ENCODE peak calls at places on chromosomes 13 and 19, in nine cellular contexts. E is iPS-NIHi11; T is heart left ventricle; B is CD4-positive, alpha-beta memory T cell; U is posterior cingulate gyrus; J is GF-D8; Z is lower leg skin; A is upper lobe of left lung; S is brain microvascular endothelial cell. P is an unnamed sample.

GRCh38 chr13:39821977-39822376 is 166.5 kb downstream of the COG6 start:
- DNase-seq in S (no peak), E (no peak), J (no peak), Z (no peak), A (no peak), U (no peak), T (no peak), B (no peak), P (no peak)

GRCh38 chr19:45254044-45254531 is 3.0 kb downstream of the MARK4 start:
- DNase-seq in A (no peak), B (peak), Z (no peak), U (no peak), J (no peak), S (no peak), T (no peak), E (peak), P (no peak)

GRCh38 chr13:32175307-32175706 is 139.9 kb downstream of the ZAR1L start:
- DNase-seq in Z (no peak), A (no peak), T (no peak), E (no peak), U (no peak), B (no peak), J (no peak), S (no peak), P (no peak)

GRCh38 chr13:34044041-34044440 is 226.1 kb downstream of the RFC3 start:
- DNase-seq in T (no peak), E (no peak), Z (peak), U (peak), J (no peak), B (no peak), S (no peak), A (no peak), P (no peak)

GRCh38 chr13:30355405-30355741 is 48.0 kb upstream of the KATNAL1 start:
- DNase-seq in Z (no peak), T (no peak), A (peak), S (no peak), J (no peak), E (peak), B (no peak), U (no peak), P (no peak)

GRCh38 chr19:44848805-44849457 is 2.8 kb downstream of the NECTIN2 start:
- DNase-seq in Z (no peak), B (no peak), A (no peak), J (no peak), E (no peak), S (peak), U (no peak), T (peak), P (no peak)

GRCh38 chr13:101204270-101205011 is 211.9 kb downstream of the NALCN start:
- DNase-seq in T (no peak), B (no peak), S (no peak), Z (no peak), U (no peak), E (no peak), J (no peak), A (no peak), P (no peak)

GRCh38 chr19:33410915-33411401 is 37.4 kb downstream of the CEBPG start:
- DNase-seq in S (no peak), J (no peak), Z (no peak), A (no peak), B (no peak), T (no peak), U (no peak), E (no peak), P (no peak)

GRCh38 chr13:110416131-110416584 is 109.1 kb downstream of the COL4A2 start:
- DNase-seq in T (no peak), Z (no peak), J (no peak), S (no peak), A (no peak), E (no peak), U (no peak), B (no peak), P (no peak)

GRCh38 chr19:42185281-42185680 is 32.2 kb downstream of the DEDD2 start:
- DNase-seq in U (no peak), A (peak), T (no peak), J (peak), S (no peak), Z (no peak), B (no peak), E (no peak), P (no peak)

GRCh38 chr13:38702609-38703008 is 15.7 kb downstream of the FREM2 start:
- DNase-seq in S (no peak), U (no peak), J (no peak), Z (no peak), E (no peak), T (no peak), A (no peak), B (no peak), P (no peak)

GRCh38 chr13:49652691-49653305 is 24.5 kb downstream of the ARL11 start:
- DNase-seq in Z (peak), B (no peak), J (no peak), T (no peak), S (no peak), E (peak), U (no peak), A (no peak), P (peak)

GRCh38 chr13:71867101-71867814 is at the start of gene DACH1:
- DNase-seq in S (peak), J (peak), U (peak), E (peak), Z (no peak), A (peak), B (no peak), T (peak), P (no peak)

GRCh38 chr13:24050796-24051715 is 109.5 kb upstream of the SPATA13 start:
- DNase-seq in U (no peak), B (no peak), E (no peak), T (no peak), A (no peak), S (no peak), J (no peak), Z (no peak), P (no peak)

GRCh38 chr19:30941591-30941990 is 407.6 kb downstream of the TSHZ3 start:
- DNase-seq in U (no peak), B (no peak), A (no peak), Z (no peak), E (no peak), S (no peak), T (no peak), J (no peak), P (no peak)

GRCh38 chr19:54426291-54426918 is 11.1 kb downstream of the TTYH1 start:
- DNase-seq in U (no peak), S (no peak), T (no peak), J (no peak), Z (no peak), B (no peak), A (no peak), E (peak), P (no peak)

GRCh38 chr13:103100795-103101194 is 34.6 kb upstream of the SLC10A2 start:
- DNase-seq in T (no peak), U (no peak), B (no peak), S (no peak), J (no peak), A (no peak), Z (no peak), E (no peak), P (peak)

GRCh38 chr13:91158015-91158390 is 189.5 kb upstream of the MIR17HG start:
- DNase-seq in J (no peak), E (no peak), Z (no peak), U (no peak), A (no peak), T (no peak), S (no peak), B (no peak), P (no peak)

GRCh38 chr19:14181906-14182305 is 24.1 kb downstream of the ADGRL1 start:
- DNase-seq in Z (no peak), U (no peak), A (no peak), J (no peak), B (no peak), S (no peak), E (peak), T (no peak), P (no peak)

GRCh38 chr13:83449666-83450395 is 432.4 kb downstream of the SLITRK1 start:
- DNase-seq in T (no peak), S (peak), J (no peak), B (no peak), A (no peak), Z (no peak), E (no peak), U (no peak), P (peak)

GRCh38 chr13:21837841-21838551 is 167.1 kb downstream of the FGF9 start:
- DNase-seq in Z (peak), J (no peak), E (peak), S (no peak), T (no peak), A (no peak), U (no peak), B (no peak), P (no peak)

GRCh38 chr13:24032674-24033073 is 127.8 kb upstream of the SPATA13 start:
- DNase-seq in E (no peak), B (no peak), Z (no peak), J (no peak), S (no peak), T (no peak), U (no peak), A (no peak), P (no peak)